ENCODE peak calls at places on chromosomes 1 and 21, in four cellular contexts. A is IMR-90, B is H9, U is H1. S is an unnamed sample.

GRCh38 chr1:56831874-56832693 is 12.9 kb upstream of the FYB2 start:
- DNase-seq in U (peak; percentile 46), B (peak; percentile 64), A (peak; percentile 97), S (peak; percentile 69)

GRCh38 chr1:6491480-6491962 is at the start of gene PLEKHG5:
- DNase-seq in B (peak; percentile 71), U (peak; percentile 59), A (peak; percentile 86), S (peak; percentile 90)

GRCh38 chr1:3869751-3870301 is 12.6 kb downstream of the DFFB start:
- DNase-seq in B (no peak), A (no peak), U (no peak), S (peak; percentile 14)

GRCh38 chr21:43634618-43635017 is 24.7 kb downstream of the HSF2BP start:
- DNase-seq in A (peak; percentile 25), B (no peak), U (no peak), S (no peak)

GRCh38 chr1:221025391-221026355 is 146.4 kb downstream of the HLX start:
- DNase-seq in B (no peak), A (peak; percentile 25), U (no peak), S (no peak)

GRCh38 chr1:107668762-107669161 is 296.2 kb downstream of the VAV3 start:
- DNase-seq in U (no peak), B (no peak), A (peak; percentile 32), S (no peak)

GRCh38 chr1:31785020-31785946 is 21.1 kb upstream of the ADGRB2 start:
- DNase-seq in A (no peak), B (peak; percentile 19), U (no peak), S (no peak)

GRCh38 chr1:179709841-179710329 is 33.2 kb upstream of the FAM163A start:
- DNase-seq in U (no peak), A (peak; percentile 72), B (no peak), S (no peak)

GRCh38 chr1:41843378-41843777 is 75.3 kb downstream of the HIVEP3 start:
- DNase-seq in U (no peak), A (peak; percentile 77), B (no peak), S (peak; percentile 25)

GRCh38 chr1:37865348-37866119 is 6.1 kb upstream of the MTF1 start:
- DNase-seq in B (no peak), U (no peak), A (peak; percentile 34), S (no peak)

GRCh38 chr1:192951961-192952460 is 107.1 kb downstream of the UCHL5 start:
- DNase-seq in A (peak; percentile 97), B (no peak), U (no peak), S (no peak)

GRCh38 chr1:62070384-62071011 is 124.2 kb upstream of the L1TD1 start:
- DNase-seq in B (no peak), U (no peak), A (peak; percentile 13), S (no peak)

GRCh38 chr1:93681549-93682412 is at the start of gene BCAR3:
- DNase-seq in B (peak; percentile 85), U (peak; percentile 38), A (peak; percentile 73), S (peak; percentile 91)

GRCh38 chr1:154943649-154944421 is 7.3 kb upstream of the PMVK start:
- DNase-seq in B (peak; percentile 60), A (peak; percentile 12), U (no peak), S (peak; percentile 61)

GRCh38 chr1:18573170-18573569 is 57.5 kb upstream of the PAX7 start:
- DNase-seq in A (no peak), B (no peak), U (no peak), S (no peak)

GRCh38 chr1:63906053-63906704 is 132.4 kb downstream of the ROR1 start:
- DNase-seq in A (no peak), B (no peak), U (no peak), S (no peak)

GRCh38 chr21:41953831-41954653 is at the start of gene C2CD2:
- DNase-seq in U (no peak), B (peak; percentile 80), A (peak; percentile 73), S (peak; percentile 85)

GRCh38 chr1:16920951-16921350 is 780 bp upstream of the CROCC start:
- DNase-seq in B (no peak), U (no peak), A (no peak), S (no peak)

GRCh38 chr1:110062612-110063011 is 7.9 kb downstream of the ALX3 start:
- DNase-seq in A (no peak), U (no peak), B (no peak), S (peak; percentile 21)

GRCh38 chr1:197838836-197839235 is 63.6 kb upstream of the DENND1B start:
- DNase-seq in B (no peak), A (peak; percentile 90), U (no peak), S (no peak)

GRCh38 chr1:87224209-87224608 is 104.5 kb upstream of the LMO4 start:
- DNase-seq in U (no peak), B (no peak), A (peak; percentile 100), S (no peak)

GRCh38 chr1:156584813-156585212 is 5.3 kb downstream of the TTC24 start:
- DNase-seq in U (no peak), A (no peak), B (peak; percentile 87), S (peak; percentile 65)

GRCh38 chr1:51733793-51734522 is 117.1 kb downstream of the OSBPL9 start:
- DNase-seq in A (no peak), U (no peak), B (no peak), S (no peak)

DNA sequence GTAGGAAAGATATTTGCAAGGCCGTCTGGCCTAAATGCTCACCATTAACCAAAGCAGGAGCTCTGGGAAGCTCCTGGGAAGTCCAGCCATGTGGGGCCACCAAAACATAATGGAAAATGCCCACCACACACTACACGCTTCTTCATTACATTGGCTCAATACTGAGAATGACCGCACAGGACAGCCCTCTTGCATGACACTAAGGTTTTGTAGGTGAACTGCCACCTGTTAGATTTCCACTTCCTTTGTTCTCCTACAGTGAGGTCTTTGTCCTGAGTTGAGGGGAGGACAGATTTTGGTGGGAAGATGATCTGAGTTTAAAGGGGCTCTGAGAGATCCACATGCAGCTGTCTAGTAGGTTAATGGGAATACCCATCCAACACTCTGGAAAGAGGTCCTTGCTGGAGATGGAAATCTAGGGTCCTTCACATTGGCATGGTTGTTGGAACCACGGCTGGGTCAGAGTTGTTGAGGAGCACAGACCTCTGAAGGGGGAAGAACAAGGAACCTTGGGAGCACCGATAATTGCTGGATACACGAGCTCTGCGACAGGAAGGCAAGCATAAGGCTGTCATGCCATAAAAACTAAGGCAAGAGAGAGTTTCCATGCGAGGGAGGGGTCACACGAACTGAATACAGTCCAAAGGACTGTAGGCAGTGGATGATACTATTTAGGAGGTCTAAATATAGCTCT is 105.4 kb upstream of the IRF2BP2 start:
- DNase-seq in U (no peak), B (peak; percentile 13), A (no peak), S (no peak)
- H3K56ac ChIP-seq in U (no peak overlapping the region), B (no peak overlapping the region), A (no peak overlapping the region), S (no peak overlapping the region)

DNA sequence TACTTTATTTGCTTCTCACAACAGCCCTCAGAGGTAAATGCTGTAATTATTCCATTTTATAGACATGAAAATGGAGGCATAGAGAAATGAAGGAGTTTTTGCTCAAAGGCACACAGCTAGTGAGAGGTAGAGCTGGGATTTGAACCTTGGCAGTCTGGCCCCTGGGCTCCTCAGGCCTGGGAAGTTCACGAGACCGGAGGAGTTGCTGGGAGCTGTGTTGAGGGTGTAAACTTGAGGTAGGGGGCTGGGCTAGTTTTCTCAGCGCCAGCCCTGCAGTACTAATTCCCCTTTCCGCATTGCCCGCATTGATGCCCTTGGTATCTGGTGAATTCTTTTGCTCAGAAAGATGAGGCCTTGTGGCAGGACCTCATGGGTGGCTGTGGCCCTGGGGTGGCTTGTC is 73.3 kb downstream of the PTPRU start:
- DNase-seq in A (no peak), U (no peak), B (no peak), S (no peak)
- H4K5ac ChIP-seq in A (no peak overlapping the region), U (no peak overlapping the region), B (no peak overlapping the region), S (no peak overlapping the region)

DNA sequence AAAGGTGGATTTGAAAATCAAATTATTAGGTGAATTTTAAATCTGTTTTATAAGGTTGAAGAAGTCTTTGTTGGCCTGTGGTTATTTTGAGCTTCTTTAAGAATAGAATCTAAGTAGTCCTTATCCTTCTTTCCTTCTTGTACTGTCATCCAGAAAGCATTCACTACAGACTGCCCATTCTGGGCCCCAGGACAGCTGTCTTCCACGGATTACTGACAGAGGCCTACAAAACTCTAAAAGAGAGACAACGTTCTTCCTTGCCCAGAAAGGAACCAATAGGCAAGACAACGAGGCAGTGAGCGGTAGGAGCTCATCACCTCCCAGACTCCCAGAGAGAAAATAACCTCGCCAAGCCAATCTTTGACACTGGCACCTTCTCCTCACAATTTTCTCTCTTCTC is 24.4 kb upstream of the PIGC start:
- DNase-seq in B (no peak), U (no peak), A (no peak), S (no peak)
- H4K8ac ChIP-seq in B (no peak overlapping the region), U (no peak overlapping the region), A (no peak overlapping the region), S (no peak overlapping the region)

DNA sequence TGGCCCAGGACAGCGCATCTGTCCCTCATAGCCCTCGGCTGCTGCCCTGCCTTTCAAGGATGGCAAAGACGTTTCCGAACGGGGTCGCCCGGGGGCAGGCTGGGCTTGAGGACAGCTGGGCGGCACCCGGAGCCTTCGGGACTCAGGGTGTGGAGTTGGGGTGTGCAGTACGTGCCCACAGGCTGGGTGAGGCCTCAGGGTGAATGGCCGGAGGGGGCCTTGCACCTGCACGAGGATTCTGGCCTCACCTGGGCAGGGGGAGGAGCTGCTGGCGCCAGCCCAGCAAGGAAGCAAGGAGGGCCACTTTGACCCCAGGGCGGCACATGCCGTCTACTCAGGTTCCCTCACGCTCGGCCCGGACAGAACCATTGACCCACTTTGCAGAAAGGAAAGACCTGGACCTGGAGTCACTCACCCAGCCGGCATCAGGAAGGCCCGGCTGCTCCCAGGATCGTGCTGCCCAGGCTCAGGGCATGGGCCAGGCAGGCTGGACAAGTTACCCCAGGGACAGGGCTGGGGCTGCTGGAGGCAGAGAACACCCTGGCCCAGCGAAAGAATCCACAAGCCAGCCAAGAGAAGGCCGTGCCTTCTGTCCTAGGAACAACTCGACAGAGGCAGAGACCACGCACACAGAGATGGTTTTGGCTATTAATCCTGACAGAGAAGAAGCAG is 65.1 kb upstream of the TTC34 start:
- DNase-seq in U (no peak), B (no peak), A (no peak), S (no peak)
- H3K56ac ChIP-seq in U (no peak overlapping the region), B (no peak overlapping the region), A (no peak overlapping the region), S (no peak overlapping the region)

GRCh38 chr1:247298701-247299100 is 33.0 kb downstream of the ZNF496 start:
- DNase-seq in B (no peak), A (no peak), U (no peak), S (peak; percentile 48)
- H4K5ac ChIP-seq in B (no peak overlapping the region), A (no peak overlapping the region), U (no peak overlapping the region), S (no peak overlapping the region)

GRCh38 chr1:115827452-115827851 is 13.5 kb downstream of the NHLH2 start:
- DNase-seq in A (no peak), B (no peak), U (no peak), S (no peak)

GRCh38 chr1:115829947-115830346 is 11.0 kb downstream of the NHLH2 start:
- DNase-seq in B (peak; percentile 70), A (no peak), U (no peak), S (peak; percentile 92)

GRCh38 chr1:115830963-115831362 is 10.0 kb downstream of the NHLH2 start:
- DNase-seq in B (no peak), A (no peak), U (no peak), S (no peak)

GRCh38 chr1:115828101-115829022 is 12.6 kb downstream of the NHLH2 start:
- DNase-seq in B (peak; percentile 58), U (no peak), A (peak; percentile 9), S (peak; percentile 86)

DNA sequence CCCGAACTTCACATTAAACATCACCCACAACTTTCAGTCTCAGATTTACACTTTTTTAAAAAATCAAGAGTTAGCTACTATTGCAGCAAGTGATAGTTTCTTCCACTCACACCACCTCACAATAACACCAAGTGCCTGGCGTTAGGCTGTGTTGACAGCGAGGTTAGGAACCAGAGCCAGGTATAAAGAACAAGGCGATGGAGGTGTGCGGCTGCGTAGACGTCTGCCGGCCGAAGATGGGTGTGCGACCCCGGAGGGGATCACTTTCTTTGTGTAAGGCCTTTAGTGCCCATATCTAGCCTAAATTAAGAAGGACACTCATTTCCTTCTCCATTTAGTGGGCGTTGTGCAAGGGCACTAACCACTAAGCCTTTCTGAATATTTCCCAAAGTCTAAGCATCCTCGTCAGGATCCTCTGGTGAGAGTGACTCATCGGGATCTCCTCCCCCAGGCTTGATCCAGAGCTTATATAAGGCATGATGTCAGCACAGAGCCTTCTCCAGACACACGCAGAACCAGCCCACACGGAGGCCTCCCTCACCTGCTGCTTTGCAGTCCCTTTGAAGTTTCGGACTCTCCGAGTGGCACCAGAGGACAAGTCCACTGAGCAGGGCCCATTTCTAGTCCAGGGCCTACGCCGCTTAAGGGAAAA is 11.8 kb downstream of the NHLH2 start:
- DNase-seq in B (no peak), U (no peak), A (peak; percentile 84), S (peak; percentile 92)
- H4K8ac ChIP-seq in B (no peak overlapping the region), U (no peak overlapping the region), A (no peak overlapping the region), S (no peak overlapping the region)